ENCODE peak calls at places on chromosome 14, in six cellular contexts. W, G, E, H, Y and B are unnamed samples. For H3F3A, the result is how much of the 10 kb centered on the place peaks cover.

GRCh38 chr14:73230051-73230450 is 7.3 kb upstream of the PAPLN start:
- DNase-seq in W (no peak), H (no peak), Y (no peak), G (no peak), E (no peak), B (no peak)

GRCh38 chr14:105474478-105475268 is at the start of gene CRIP2:
- DNase-seq in E (no peak), G (peak), Y (peak), W (peak), H (peak), B (peak)

GRCh38 chr14:54424479-54424901 is 16.7 kb downstream of the CNIH1 start:
- DNase-seq in Y (no peak), G (no peak), W (no peak), E (no peak), H (no peak), B (no peak)

GRCh38 chr14:52641745-52642144 is 53.6 kb downstream of the ERO1A start:
- DNase-seq in H (no peak), E (no peak), W (peak), Y (no peak), G (no peak), B (no peak)

GRCh38 chr14:69848903-69849391 is 30.3 kb upstream of the SMOC1 start:
- DNase-seq in Y (no peak), E (no peak), G (no peak), H (no peak), W (no peak), B (no peak)

GRCh38 chr14:45085004-45085403 is 1.1 kb downstream of the PRPF39 start:
- DNase-seq in G (peak), W (peak), Y (no peak), E (no peak), H (peak), B (no peak)

GRCh38 chr14:104930526-104931322 is 6.0 kb downstream of the PLD4 start:
- DNase-seq in G (no peak), H (no peak), Y (no peak), W (no peak), E (no peak), B (no peak)

GRCh38 chr14:94461526-94462218 is 9.1 kb upstream of the SERPINA11 start:
- DNase-seq in E (no peak), Y (no peak), H (no peak), W (no peak), G (no peak), B (no peak)

GRCh38 chr14:31930493-31931225 is 146.4 kb upstream of the ARHGAP5 start:
- DNase-seq in W (peak), Y (no peak), G (peak), E (no peak), H (no peak), B (no peak)

GRCh38 chr14:103711516-103712431 is 3.5 kb downstream of the XRCC3 start:
- DNase-seq in Y (no peak), W (peak), E (no peak), H (no peak), G (peak), B (no peak)

GRCh38 chr14:104735830-104736642 is 12.0 kb downstream of the ADSS1 start:
- DNase-seq in W (no peak), H (no peak), G (peak), E (no peak), Y (peak), B (no peak)

GRCh38 chr14:61296707-61297502 is 15.8 kb upstream of the TMEM30B start:
- DNase-seq in W (peak), Y (peak), G (peak), H (no peak), E (no peak), B (peak)

GRCh38 chr14:102170061-102170460 is 30.4 kb downstream of the WDR20 start:
- DNase-seq in G (no peak), H (no peak), E (no peak), Y (no peak), W (no peak), B (no peak)
- TF ChIP-seq EZH2phosphoT487 in G (no peak), H (no peak), E (no peak), Y (no peak), W (no peak), B (no peak)

GRCh38 chr14:21264025-21264801 is 5.0 kb downstream of the HNRNPC start:
- DNase-seq in E (peak), G (peak), Y (no peak), W (peak), H (no peak), B (no peak)
- H3F3A ChIP-seq in E (half or more), G (half or more), Y (half or more), W (under half), H (under half), B (under half)

GRCh38 chr14:76500011-76500410 is 124.1 kb downstream of the ESRRB start:
- DNase-seq in W (peak), H (no peak), E (no peak), G (peak), Y (no peak), B (no peak)

GRCh38 chr14:76500480-76500879 is 124.5 kb downstream of the ESRRB start:
- DNase-seq in E (no peak), G (no peak), H (no peak), Y (no peak), W (no peak), B (no peak)

GRCh38 chr14:76502219-76502618 is 126.3 kb downstream of the ESRRB start:
- DNase-seq in H (no peak), W (no peak), Y (no peak), E (no peak), G (no peak), B (no peak)

GRCh38 chr14:76501156-76501555 is 125.2 kb downstream of the ESRRB start:
- DNase-seq in G (no peak), E (no peak), Y (no peak), H (no peak), W (no peak), B (no peak)

GRCh38 chr14:76502638-76503037 is 126.7 kb downstream of the ESRRB start:
- DNase-seq in W (no peak), Y (no peak), G (no peak), E (no peak), H (no peak), B (no peak)
- TF ChIP-seq EZH2phosphoT487 in W (no peak), Y (no peak), G (no peak), E (no peak), H (no peak), B (no peak)

DNA sequence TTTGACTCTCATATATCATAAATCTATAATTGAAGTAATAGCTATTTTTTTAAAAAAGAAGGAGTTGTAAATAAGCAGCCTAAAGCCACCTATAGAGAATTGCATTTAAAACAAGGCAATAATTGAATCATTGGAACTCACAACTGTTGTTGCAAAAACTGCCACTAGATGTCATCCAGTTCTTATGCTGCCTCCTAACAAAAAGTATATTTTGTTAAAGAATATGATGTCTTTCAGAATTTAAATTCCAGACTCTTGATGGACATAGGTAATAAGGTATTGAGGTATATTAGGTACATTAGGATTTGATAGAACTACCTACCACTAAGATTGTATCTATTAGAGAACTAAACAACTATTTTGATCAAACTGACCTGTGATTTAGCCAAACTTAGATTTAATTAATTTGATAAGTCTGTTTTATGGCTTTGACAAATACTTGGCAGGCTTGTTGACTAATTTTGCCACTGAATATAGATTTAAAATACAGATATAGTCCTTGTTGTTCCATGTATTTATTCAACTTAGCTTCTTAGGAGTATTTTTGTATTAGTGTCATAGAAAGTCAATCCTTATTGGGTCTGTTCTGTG is 401.4 kb downstream of the RPL10L start:
- DNase-seq in W (peak), Y (no peak), E (no peak), H (peak), G (peak), B (peak)
- H3F3A ChIP-seq in W (under half), Y (under half), E (under half), H (under half), G (under half), B (under half)

DNA sequence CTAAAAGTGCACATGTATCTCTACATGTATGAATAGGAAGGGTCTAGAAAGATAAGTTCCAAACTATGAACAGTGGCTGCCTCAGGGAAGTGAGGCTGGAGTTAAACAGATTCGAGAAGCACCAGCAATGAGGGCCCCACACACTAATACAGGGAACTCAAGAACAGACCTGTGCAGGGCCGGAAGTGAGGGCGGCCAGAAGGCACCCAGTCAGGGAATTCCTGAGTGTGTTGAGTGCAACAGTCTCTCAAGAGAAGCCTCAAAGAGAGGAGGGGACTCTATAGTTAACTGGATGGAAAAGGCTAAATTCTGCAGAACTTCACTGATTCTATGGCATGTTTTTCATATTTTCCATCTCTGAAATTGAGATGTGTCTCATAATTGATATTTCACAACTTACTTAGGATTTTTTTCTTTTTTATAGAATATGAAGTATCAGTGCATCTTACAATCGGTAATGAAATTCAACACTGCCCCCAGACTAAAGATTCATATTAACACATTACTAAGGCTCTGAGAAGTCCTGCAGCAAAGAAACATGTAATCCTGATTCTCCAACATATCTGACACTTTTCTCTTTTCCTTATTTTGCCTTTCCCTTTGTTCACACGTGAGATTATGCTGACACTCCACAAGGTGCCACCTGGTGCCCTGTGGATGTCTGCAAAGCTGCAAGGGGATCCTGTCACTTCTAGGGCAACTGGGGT is 61.3 kb downstream of the CHGA start:
- DNase-seq in E (no peak), Y (no peak), G (no peak), W (no peak), H (no peak), B (no peak)
- TF ChIP-seq EZH2phosphoT487 in E (no peak), Y (no peak), G (no peak), W (no peak), H (no peak), B (no peak)

GRCh38 chr14:50823051-50823762 is 7.8 kb downstream of the NIN start:
- DNase-seq in H (no peak), Y (no peak), E (no peak), G (peak), W (peak), B (no peak)
- H3F3A ChIP-seq in H (under half), Y (under half), E (under half), G (under half), W (under half), B (under half)